ENCODE peak calls at places on chromosomes 16 and 17, in five cellular contexts. E is AG04450, O is AG04449, B is LNCaP clone FGC, P is SK-N-SH. M is an unnamed sample.

GRCh38 chr16:30953511-30954124 is 3.9 kb upstream of the SETD1A start:
- DNase-seq in E (no peak), O (no peak), B (no peak), P (peak; percentile 76), M (peak; percentile 76)

GRCh38 chr16:65318138-65318537 is 196.3 kb upstream of the CDH11 start:
- DNase-seq in E (no peak), O (no peak), B (no peak), P (peak; percentile 64), M (no peak)

GRCh38 chr16:52482916-52483315 is 64.0 kb downstream of the TOX3 start:
- DNase-seq in E (no peak), O (no peak), B (no peak), P (no peak), M (no peak)

GRCh38 chr17:51224615-51225262 is 35.1 kb downstream of the MBTD1 start:
- DNase-seq in E (no peak), O (no peak), B (peak; percentile 25), P (no peak), M (no peak)

GRCh38 chr17:29747660-29748059 is 124.9 kb upstream of the CORO6 start:
- DNase-seq in E (no peak), O (no peak), B (no peak), P (peak; percentile 50), M (no peak)

GRCh38 chr17:47860396-47860795 is 9.4 kb upstream of the SP6 start:
- DNase-seq in E (no peak), O (no peak), B (no peak), P (no peak), M (no peak)

GRCh38 chr17:72618018-72618509 is 474.4 kb downstream of the SLC39A11 start:
- DNase-seq in E (no peak), O (no peak), B (peak; percentile 63), P (peak; percentile 80), M (no peak)

GRCh38 chr16:68426355-68426652 is 22.0 kb downstream of the SMPD3 start:
- DNase-seq in E (no peak), O (no peak), B (no peak), P (no peak), M (no peak)

GRCh38 chr17:71978435-71978834 is 142.4 kb upstream of the SOX9 start:
- DNase-seq in E (no peak), O (no peak), B (no peak), P (no peak), M (no peak)

GRCh38 chr16:65069766-65070165 is 52.1 kb downstream of the CDH11 start:
- DNase-seq in E (no peak), O (no peak), B (no peak), P (no peak), M (no peak)

GRCh38 chr16:7316266-7316888 is 16.3 kb upstream of the RBFOX1 start:
- DNase-seq in E (no peak), O (no peak), B (no peak), P (no peak), M (no peak)

GRCh38 chr16:11494029-11494428 is 92.7 kb downstream of the LITAF start:
- DNase-seq in E (no peak), O (no peak), B (no peak), P (peak; percentile 70), M (no peak)

GRCh38 chr17:45306094-45306493 is 10.7 kb downstream of the MAP3K14 start:
- DNase-seq in E (no peak), O (no peak), B (no peak), P (no peak), M (no peak)

GRCh38 chr16:1009358-1010150 is 28.0 kb downstream of the SOX8 start:
- DNase-seq in E (no peak), O (no peak), B (no peak), P (no peak), M (no peak)

GRCh38 chr17:55322451-55322985 is 57.8 kb downstream of the HLF start:
- DNase-seq in E (no peak), O (no peak), B (no peak), P (no peak), M (no peak)

GRCh38 chr16:27977966-27978365 is 85.5 kb downstream of the GSG1L start:
- DNase-seq in E (no peak), O (no peak), B (no peak), P (no peak), M (peak; percentile 13)

GRCh38 chr17:76353599-76354316 is at the start of gene PRPSAP1:
- DNase-seq in E (peak; percentile 66), O (no peak), B (peak; percentile 82), P (peak; percentile 97), M (peak; percentile 92)

GRCh38 chr17:76585649-76586593 is at the start of gene ST6GALNAC2:
- DNase-seq in E (no peak), O (no peak), B (no peak), P (peak; percentile 94), M (peak; percentile 79)

GRCh38 chr17:50953831-50954601 is 87.9 kb upstream of the TOB1 start:
- DNase-seq in E (peak; percentile 50), O (no peak), B (no peak), P (peak; percentile 84), M (peak; percentile 80)

GRCh38 chr16:2752850-2753522 is 548 bp downstream of the SRRM2 start:
- DNase-seq in E (peak; percentile 41), O (no peak), B (peak; percentile 19), P (peak; percentile 94), M (peak; percentile 93)

GRCh38 chr17:6503641-6504195 is 52.6 kb downstream of the PITPNM3 start:
- DNase-seq in E (no peak), O (no peak), B (no peak), P (no peak), M (peak; percentile 14)

GRCh38 chr17:4998666-4999428 is 1.1 kb downstream of the KIF1C start:
- DNase-seq in E (no peak), O (no peak), B (no peak), P (no peak), M (no peak)

GRCh38 chr16:50244140-50244503 is 22.2 kb upstream of the ADCY7 start:
- DNase-seq in E (no peak), O (no peak), B (no peak), P (no peak), M (no peak)

GRCh38 chr17:68600123-68600880 is 865 bp downstream of the FAM20A start:
- DNase-seq in E (no peak), O (no peak), B (no peak), P (peak; percentile 78), M (no peak)

GRCh38 chr17:15409721-15410247 is 57.6 kb downstream of the CDRT4 start:
- DNase-seq in E (peak; percentile 93), O (peak; percentile 92), B (no peak), P (no peak), M (peak; percentile 83)

GRCh38 chr17:78133971-78134898 is 3.7 kb downstream of the TMC8 start:
- DNase-seq in E (no peak), O (no peak), B (no peak), P (peak; percentile 84), M (no peak)

GRCh38 chr17:31134526-31134925 is 39.7 kb downstream of the NF1 start:
- DNase-seq in E (no peak), O (no peak), B (no peak), P (no peak), M (no peak)

GRCh38 chr16:23987443-23987842 is 151.7 kb downstream of the PRKCB start:
- DNase-seq in E (no peak), O (no peak), B (no peak), P (no peak), M (no peak)

GRCh38 chr17:80773243-80773991 is 218.2 kb upstream of the CHMP6 start:
- DNase-seq in E (no peak), O (no peak), B (no peak), P (peak; percentile 78), M (peak; percentile 98)

GRCh38 chr17:63406689-63407330 is 39.3 kb downstream of the CYB561 start:
- DNase-seq in E (peak; percentile 84), O (peak; percentile 62), B (peak; percentile 85), P (peak; percentile 82), M (peak; percentile 85)

GRCh38 chr17:78879679-78880186 is 23.3 kb downstream of the CEP295NL start:
- DNase-seq in E (peak; percentile 92), O (peak; percentile 56), B (no peak), P (peak; percentile 76), M (peak; percentile 94)

GRCh38 chr16:62363451-62363850 is 327.2 kb upstream of the CDH8 start:
- DNase-seq in E (no peak), O (no peak), B (no peak), P (peak; percentile 9), M (no peak)

GRCh38 chr17:76893623-76894358 is 25.6 kb downstream of the MGAT5B start:
- DNase-seq in E (no peak), O (no peak), B (no peak), P (no peak), M (no peak)

GRCh38 chr16:64893386-64893785 is 228.5 kb downstream of the CDH11 start:
- DNase-seq in E (no peak), O (no peak), B (no peak), P (no peak), M (no peak)

DNA sequence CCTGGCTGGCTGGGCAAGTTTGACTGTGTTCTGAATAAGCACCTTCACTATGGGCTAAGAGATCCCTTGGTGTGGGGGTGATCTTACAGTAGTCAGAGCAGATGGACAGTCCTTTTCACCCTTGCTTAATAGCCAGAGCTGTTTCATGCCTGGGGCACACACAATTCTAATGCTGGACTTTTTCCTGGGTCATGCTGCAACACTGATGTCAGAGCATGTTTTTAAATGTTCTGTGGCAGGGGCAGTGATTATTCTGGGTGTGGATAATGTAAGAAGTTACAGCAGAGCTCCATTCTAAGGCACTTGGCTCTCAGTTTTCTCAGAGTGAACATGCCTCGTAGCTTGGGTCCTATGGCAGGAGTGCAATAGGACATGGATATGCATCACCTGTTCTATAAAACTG is 4.0 kb upstream of the CD68 start:
- DNase-seq in E (no peak), O (no peak), B (no peak), P (no peak), M (no peak)
- H3K4me3 ChIP-seq in E (peak overlapping the region; percentile 98), O (peak overlapping the region; percentile 100), B (no peak overlapping the region), P (peak overlapping the region; percentile 100), M (no peak overlapping the region)

GRCh38 chr17:1423456-1424135 is 23.6 kb upstream of the YWHAE start:
- DNase-seq in E (no peak), O (no peak), B (no peak), P (no peak), M (no peak)
- H3K4me3 ChIP-seq in E (no peak overlapping the region), O (no peak overlapping the region), B (no peak overlapping the region), P (no peak overlapping the region), M (no peak overlapping the region)

DNA sequence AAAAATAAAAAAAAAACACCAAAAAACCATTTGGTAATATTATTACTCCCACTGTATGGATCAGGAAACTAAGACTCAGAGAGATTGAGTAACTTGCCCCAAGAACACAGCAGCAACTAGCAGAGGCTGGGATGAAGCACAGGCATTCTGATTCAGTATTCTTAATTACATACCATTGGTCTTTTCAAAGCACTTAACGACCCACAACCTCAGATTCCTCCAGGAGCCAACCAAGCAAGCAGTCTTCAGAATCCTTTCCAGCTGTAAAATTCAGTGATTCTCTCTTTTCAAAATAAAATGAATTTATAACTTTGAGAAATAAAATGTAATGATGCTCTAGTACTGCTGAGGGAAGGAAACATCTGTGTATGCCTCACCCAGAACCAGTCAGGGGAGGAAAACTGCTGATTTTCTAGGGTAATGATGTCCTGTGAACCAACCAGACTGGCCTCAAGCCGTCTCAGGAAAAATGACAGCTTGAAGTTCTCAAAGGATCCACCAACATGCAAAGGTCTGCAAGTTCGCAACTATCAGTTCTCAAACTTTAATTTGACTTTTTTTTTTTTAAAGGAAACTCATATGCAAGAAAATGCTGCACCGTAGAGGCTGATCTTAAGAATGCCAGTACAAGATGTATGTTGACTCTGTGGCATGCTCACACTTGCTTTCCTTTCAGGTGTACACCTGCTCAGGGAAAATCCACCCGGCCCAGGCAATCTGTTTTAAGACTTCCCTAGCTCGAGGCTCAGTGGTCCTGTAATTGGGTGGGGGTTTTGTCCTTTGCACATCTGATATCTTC is 9.0 kb downstream of the CUEDC1 start:
- DNase-seq in E (no peak), O (no peak), B (no peak), P (no peak), M (no peak)
- H3K4me3 ChIP-seq in E (peak overlapping the region; percentile 53), O (peak overlapping the region; percentile 51), B (peak overlapping the region; percentile 48), P (no peak overlapping the region), M (peak overlapping the region; percentile 13)

GRCh38 chr16:46687486-46687885 is 1.5 kb downstream of the VPS35 start:
- DNase-seq in E (no peak), O (no peak), B (no peak), P (no peak), M (no peak)
- H3K4me3 ChIP-seq in E (peak overlapping the region; percentile 92), O (peak overlapping the region; percentile 89), B (peak overlapping the region; percentile 97), P (peak overlapping the region; percentile 69), M (peak overlapping the region; percentile 90)

M was measured in sigmoid colon.